ENCODE peak calls at places on chromosomes 7 and 10, in seven cellular contexts. One of them, this sample, is unnamed.

GRCh38 chr10:129410688-129411087 is 56.4 kb upstream of the MGMT start:
- DNase-seq in body of pancreas: no peak
- DNase-seq in suprapubic skin: no peak
- DNase-seq in IMR-90: no peak
- DNase-seq in A549: no peak
- DNase-seq in spleen: no peak
- DNase-seq in sigmoid colon: no peak
- DNase-seq in this sample: no peak

GRCh38 chr10:88953662-88954061 is 1.1 kb upstream of the ACTA2 start:
- DNase-seq in body of pancreas: no peak
- DNase-seq in suprapubic skin: no peak
- DNase-seq in IMR-90: no peak
- DNase-seq in A549: no peak
- DNase-seq in spleen: no peak
- DNase-seq in sigmoid colon: no peak
- DNase-seq in this sample: no peak

GRCh38 chr7:108222236-108222892 is 92.2 kb upstream of the LAMB4 start:
- DNase-seq in body of pancreas: peak; percentile 33
- DNase-seq in suprapubic skin: no peak
- DNase-seq in IMR-90: peak; percentile 43
- DNase-seq in A549: no peak
- DNase-seq in spleen: no peak
- DNase-seq in sigmoid colon: no peak
- DNase-seq in this sample: no peak

GRCh38 chr10:124732931-124733536 is 11.1 kb downstream of the FAM53B start:
- DNase-seq in body of pancreas: no peak
- DNase-seq in suprapubic skin: no peak
- DNase-seq in IMR-90: peak; percentile 43
- DNase-seq in A549: no peak
- DNase-seq in spleen: peak; percentile 87
- DNase-seq in sigmoid colon: peak; percentile 87
- DNase-seq in this sample: no peak

GRCh38 chr7:142413280-142414000 is 155.6 kb upstream of the PRSS58 start:
- DNase-seq in body of pancreas: no peak
- DNase-seq in suprapubic skin: no peak
- DNase-seq in IMR-90: no peak
- DNase-seq in A549: no peak
- DNase-seq in spleen: no peak
- DNase-seq in sigmoid colon: no peak
- DNase-seq in this sample: no peak

GRCh38 chr7:12139421-12139820 is 71.7 kb upstream of the TMEM106B start:
- DNase-seq in body of pancreas: no peak
- DNase-seq in suprapubic skin: no peak
- DNase-seq in IMR-90: no peak
- DNase-seq in A549: no peak
- DNase-seq in spleen: no peak
- DNase-seq in sigmoid colon: no peak
- DNase-seq in this sample: no peak

GRCh38 chr10:49746626-49747302 is 15.4 kb downstream of the OGDHL start:
- DNase-seq in body of pancreas: no peak
- DNase-seq in suprapubic skin: no peak
- DNase-seq in IMR-90: no peak
- DNase-seq in A549: no peak
- DNase-seq in spleen: peak; percentile 67
- DNase-seq in sigmoid colon: no peak
- DNase-seq in this sample: peak; percentile 16

GRCh38 chr7:151725844-151726770 is 150.8 kb downstream of the PRKAG2 start:
- DNase-seq in body of pancreas: no peak
- DNase-seq in suprapubic skin: no peak
- DNase-seq in IMR-90: peak; percentile 49
- DNase-seq in A549: no peak
- DNase-seq in spleen: no peak
- DNase-seq in sigmoid colon: no peak
- DNase-seq in this sample: peak; percentile 52

GRCh38 chr7:123929107-123929506 is 4.1 kb downstream of the SPAM1 start:
- DNase-seq in body of pancreas: no peak
- DNase-seq in suprapubic skin: no peak
- DNase-seq in IMR-90: no peak
- DNase-seq in A549: no peak
- DNase-seq in spleen: no peak
- DNase-seq in sigmoid colon: no peak
- DNase-seq in this sample: no peak

GRCh38 chr7:98815313-98815712 is 54.5 kb downstream of the TMEM130 start:
- DNase-seq in body of pancreas: no peak
- DNase-seq in suprapubic skin: no peak
- DNase-seq in IMR-90: no peak
- DNase-seq in A549: no peak
- DNase-seq in spleen: no peak
- DNase-seq in sigmoid colon: no peak
- DNase-seq in this sample: no peak

GRCh38 chr10:96906864-96907263 is 74.8 kb downstream of the LCOR start:
- DNase-seq in body of pancreas: no peak
- DNase-seq in suprapubic skin: no peak
- DNase-seq in IMR-90: no peak
- DNase-seq in A549: no peak
- DNase-seq in spleen: no peak
- DNase-seq in sigmoid colon: no peak
- DNase-seq in this sample: no peak

GRCh38 chr7:37187179-37187578 is 261.5 kb downstream of the ELMO1 start:
- DNase-seq in body of pancreas: no peak
- DNase-seq in suprapubic skin: no peak
- DNase-seq in IMR-90: no peak
- DNase-seq in A549: no peak
- DNase-seq in spleen: no peak
- DNase-seq in sigmoid colon: no peak
- DNase-seq in this sample: no peak

GRCh38 chr7:127751723-127752448 is 99.9 kb downstream of the SND1 start:
- DNase-seq in body of pancreas: peak; percentile 46
- DNase-seq in suprapubic skin: no peak
- DNase-seq in IMR-90: peak; percentile 75
- DNase-seq in A549: no peak
- DNase-seq in spleen: no peak
- DNase-seq in sigmoid colon: no peak
- DNase-seq in this sample: no peak

DNA sequence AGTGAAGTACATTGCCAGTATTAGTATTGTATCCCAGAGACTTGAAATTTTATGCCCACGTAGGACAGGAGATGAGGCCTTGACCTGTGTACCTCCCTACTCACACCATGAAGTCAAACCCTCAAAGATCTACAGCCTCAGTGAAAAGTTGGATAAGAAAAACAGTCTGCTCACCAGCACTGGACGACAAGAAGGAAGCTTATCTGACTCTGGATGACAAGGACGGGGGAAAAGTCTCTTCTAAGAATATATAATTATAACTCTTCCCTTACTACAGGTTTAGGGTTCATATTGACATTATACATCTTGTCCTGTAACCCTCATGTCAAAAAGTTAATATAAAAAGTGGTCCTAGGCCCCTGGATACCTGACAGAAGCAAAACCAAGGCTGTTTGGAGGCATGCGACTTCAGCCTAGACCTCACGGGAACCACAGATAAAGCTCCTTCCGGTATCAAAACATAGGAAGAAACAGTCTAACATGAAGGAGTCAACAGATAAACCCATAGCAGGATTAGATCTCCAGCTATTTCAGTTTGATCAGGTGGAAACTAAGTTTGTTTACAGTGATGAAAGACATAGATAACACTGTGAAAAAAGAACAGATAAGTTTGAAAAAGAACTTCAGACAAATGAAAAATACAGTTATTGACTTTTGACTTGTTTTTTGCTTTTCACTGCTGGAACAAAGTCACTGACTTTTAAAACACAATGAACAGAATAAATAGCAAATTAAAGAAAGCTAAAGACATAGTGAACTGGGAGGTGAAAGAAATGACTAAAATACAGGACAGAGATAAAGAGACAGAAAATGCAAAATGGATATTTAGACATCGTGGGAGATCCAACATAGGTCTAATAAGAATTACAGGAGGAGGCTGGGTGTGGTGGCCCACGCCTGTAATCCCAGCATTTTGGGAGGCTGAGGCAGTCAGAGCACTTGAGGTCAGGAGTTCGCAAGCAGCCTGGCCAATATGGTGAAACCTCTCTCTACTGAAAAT is 145.9 kb downstream of the PHTF2 start:
- DNase-seq in body of pancreas: no peak
- DNase-seq in suprapubic skin: no peak
- DNase-seq in IMR-90: no peak
- DNase-seq in A549: no peak
- DNase-seq in spleen: no peak
- DNase-seq in sigmoid colon: no peak
- DNase-seq in this sample: no peak
- TF ChIP-seq POLR2A in body of pancreas: no peak
- TF ChIP-seq POLR2A in suprapubic skin: no peak
- TF ChIP-seq POLR2A in IMR-90: no peak
- TF ChIP-seq POLR2A in A549: no peak
- TF ChIP-seq POLR2A in spleen: no peak
- TF ChIP-seq POLR2A in sigmoid colon: no peak
- TF ChIP-seq POLR2A in this sample: no peak

DNA sequence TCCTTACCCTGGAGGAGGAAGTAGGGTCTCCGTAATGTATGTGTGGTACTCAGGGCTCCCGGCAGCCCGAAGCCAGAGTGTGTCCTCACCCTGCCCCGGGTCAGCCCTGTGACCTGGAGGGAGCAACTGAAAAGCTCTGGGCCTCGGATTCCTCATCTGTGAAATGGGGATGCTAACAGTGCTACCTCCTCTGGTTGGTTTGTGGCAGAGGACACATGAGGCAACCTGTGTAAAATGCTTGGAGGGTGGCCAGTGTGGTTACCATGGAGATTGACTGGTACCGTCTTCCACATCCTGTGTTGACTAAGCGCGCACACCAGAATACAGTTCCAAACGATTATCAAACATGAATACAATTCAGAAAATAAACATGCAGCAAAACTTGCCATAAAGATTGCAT is 163.8 kb upstream of the KLF6 start:
- DNase-seq in body of pancreas: peak; percentile 54
- DNase-seq in suprapubic skin: no peak
- DNase-seq in IMR-90: peak; percentile 79
- DNase-seq in A549: no peak
- DNase-seq in spleen: no peak
- DNase-seq in sigmoid colon: no peak
- DNase-seq in this sample: no peak
- H3K4me1 ChIP-seq in body of pancreas: peaks cover 7% of the 10 kb centered on the region
- H3K4me1 ChIP-seq in suprapubic skin: peaks cover 5% of the 10 kb centered on the region
- H3K4me1 ChIP-seq in IMR-90: peaks cover 6% of the 10 kb centered on the region
- H3K4me1 ChIP-seq in A549: no peaks in the 10 kb centered on the region
- H3K4me1 ChIP-seq in spleen: peaks cover 24% of the 10 kb centered on the region
- H3K4me1 ChIP-seq in sigmoid colon: no peaks in the 10 kb centered on the region
- H3K4me1 ChIP-seq in this sample: no peaks in the 10 kb centered on the region

DNA sequence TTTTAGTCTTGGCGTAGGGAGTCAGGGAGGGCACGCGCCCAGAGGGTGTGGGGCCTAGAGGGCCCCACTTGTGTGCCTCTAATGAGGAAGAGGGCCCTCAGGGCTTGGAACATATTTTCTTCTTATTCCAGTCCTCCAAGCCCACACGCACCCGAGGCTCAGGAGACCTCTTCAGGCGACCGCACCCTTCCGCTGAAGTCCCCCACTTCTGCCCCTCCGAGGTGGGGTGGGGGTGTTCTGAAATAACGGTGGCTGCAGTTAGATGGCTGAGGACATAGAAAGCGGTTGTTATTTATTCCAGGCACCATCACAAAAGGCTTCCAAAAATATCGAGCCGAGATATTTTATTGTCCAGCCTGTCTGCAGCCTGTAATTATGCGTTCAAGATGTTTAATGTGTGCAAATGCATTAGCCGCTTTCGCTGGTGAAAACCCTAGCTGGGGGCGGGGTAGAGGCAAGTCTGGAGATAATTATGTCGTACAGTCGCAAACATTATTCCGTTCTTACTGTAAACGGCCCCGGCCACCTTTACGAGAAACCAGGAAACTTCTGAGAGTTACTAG is 12.8 kb upstream of the HOXA13 start:
- DNase-seq in body of pancreas: no peak
- DNase-seq in suprapubic skin: no peak
- DNase-seq in IMR-90: no peak
- DNase-seq in A549: no peak
- DNase-seq in spleen: no peak
- DNase-seq in sigmoid colon: no peak
- DNase-seq in this sample: no peak
- TF ChIP-seq POLR2A in body of pancreas: no peak
- TF ChIP-seq POLR2A in suprapubic skin: no peak
- TF ChIP-seq POLR2A in IMR-90: no peak
- TF ChIP-seq POLR2A in A549: no peak
- TF ChIP-seq POLR2A in spleen: no peak
- TF ChIP-seq POLR2A in sigmoid colon: no peak
- TF ChIP-seq POLR2A in this sample: no peak

DNA sequence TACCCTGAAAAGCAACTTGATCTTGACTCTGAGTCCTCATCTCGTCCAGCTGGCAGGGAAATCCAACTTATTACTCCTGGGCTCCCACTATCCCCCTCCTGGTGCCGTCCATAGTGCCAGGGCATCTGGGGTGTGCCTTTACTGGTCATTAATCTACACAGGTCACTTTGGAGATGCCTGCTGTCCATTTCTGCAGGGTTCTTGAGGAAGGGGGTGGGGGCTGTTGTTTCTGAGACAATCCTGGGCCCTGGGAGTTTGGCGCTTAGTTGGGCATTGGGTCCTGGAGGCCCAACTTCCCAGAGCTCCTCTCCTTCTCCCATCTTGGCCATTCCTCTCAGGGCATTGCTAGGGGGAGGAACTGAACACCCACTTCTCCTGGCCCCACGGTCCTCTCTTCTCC is 6.0 kb upstream of the TACR2 start:
- DNase-seq in body of pancreas: no peak
- DNase-seq in suprapubic skin: no peak
- DNase-seq in IMR-90: no peak
- DNase-seq in A549: no peak
- DNase-seq in spleen: no peak
- DNase-seq in sigmoid colon: peak; percentile 59
- DNase-seq in this sample: no peak
- H3K4me1 ChIP-seq in body of pancreas: peaks cover 9% of the 10 kb centered on the region
- H3K4me1 ChIP-seq in suprapubic skin: peaks cover 6% of the 10 kb centered on the region
- H3K4me1 ChIP-seq in IMR-90: peaks cover 7% of the 10 kb centered on the region
- H3K4me1 ChIP-seq in A549: peaks cover 28% of the 10 kb centered on the region
- H3K4me1 ChIP-seq in spleen: peaks cover 15% of the 10 kb centered on the region
- H3K4me1 ChIP-seq in sigmoid colon: no peaks in the 10 kb centered on the region
- H3K4me1 ChIP-seq in this sample: no peaks in the 10 kb centered on the region

This sample was measured in heart left ventricle.